ENCODE peak calls at places on chromosome 11, in four cellular contexts. One of them, this sample, is unnamed.

GRCh38 chr11:76978239-76978638 is 56.0 kb upstream of the B3GNT6 start:
- DNase-seq in SK-N-MC: no peak
- DNase-seq in right lobe of liver: no peak
- DNase-seq in heart left ventricle: no peak
- DNase-seq in this sample: no peak

GRCh38 chr11:115222218-115222862 is 281.9 kb downstream of the CADM1 start:
- DNase-seq in SK-N-MC: no peak
- DNase-seq in right lobe of liver: no peak
- DNase-seq in heart left ventricle: no peak
- DNase-seq in this sample: peak; percentile 58

GRCh38 chr11:132779487-132779886 is 752.8 kb downstream of the OPCML start:
- DNase-seq in right lobe of liver: no peak
- DNase-seq in heart left ventricle: no peak
- DNase-seq in SK-N-MC: no peak
- DNase-seq in this sample: no peak

GRCh38 chr11:76670475-76671235 is at the start of gene LRRC32:
- DNase-seq in heart left ventricle: peak; percentile 81
- DNase-seq in right lobe of liver: peak; percentile 64
- DNase-seq in SK-N-MC: no peak
- DNase-seq in this sample: no peak

GRCh38 chr11:34644669-34645406 is 23.9 kb downstream of the EHF start:
- DNase-seq in heart left ventricle: no peak
- DNase-seq in SK-N-MC: no peak
- DNase-seq in right lobe of liver: no peak
- DNase-seq in this sample: peak; percentile 50

GRCh38 chr11:62497132-62497915 is 49.3 kb downstream of the AHNAK start:
- DNase-seq in right lobe of liver: no peak
- DNase-seq in SK-N-MC: no peak
- DNase-seq in heart left ventricle: no peak
- DNase-seq in this sample: no peak

GRCh38 chr11:123682976-123683375 is 28.6 kb upstream of the SCN3B start:
- DNase-seq in right lobe of liver: no peak
- DNase-seq in SK-N-MC: no peak
- DNase-seq in heart left ventricle: no peak
- DNase-seq in this sample: no peak

GRCh38 chr11:69251639-69252493 is 42.1 kb upstream of the MYEOV start:
- DNase-seq in right lobe of liver: no peak
- DNase-seq in heart left ventricle: no peak
- DNase-seq in SK-N-MC: no peak
- DNase-seq in this sample: no peak

GRCh38 chr11:34302046-34302921 is 55.5 kb downstream of the ABTB2 start:
- DNase-seq in heart left ventricle: no peak
- DNase-seq in right lobe of liver: no peak
- DNase-seq in SK-N-MC: no peak
- DNase-seq in this sample: peak; percentile 96

GRCh38 chr11:130937051-130937450 is 20.8 kb upstream of the SNX19 start:
- DNase-seq in heart left ventricle: no peak
- DNase-seq in SK-N-MC: no peak
- DNase-seq in right lobe of liver: no peak
- DNase-seq in this sample: no peak

GRCh38 chr11:62980133-62980760 is 4.5 kb downstream of the SLC22A6 start:
- DNase-seq in right lobe of liver: no peak
- DNase-seq in SK-N-MC: no peak
- DNase-seq in heart left ventricle: no peak
- DNase-seq in this sample: no peak

DNA sequence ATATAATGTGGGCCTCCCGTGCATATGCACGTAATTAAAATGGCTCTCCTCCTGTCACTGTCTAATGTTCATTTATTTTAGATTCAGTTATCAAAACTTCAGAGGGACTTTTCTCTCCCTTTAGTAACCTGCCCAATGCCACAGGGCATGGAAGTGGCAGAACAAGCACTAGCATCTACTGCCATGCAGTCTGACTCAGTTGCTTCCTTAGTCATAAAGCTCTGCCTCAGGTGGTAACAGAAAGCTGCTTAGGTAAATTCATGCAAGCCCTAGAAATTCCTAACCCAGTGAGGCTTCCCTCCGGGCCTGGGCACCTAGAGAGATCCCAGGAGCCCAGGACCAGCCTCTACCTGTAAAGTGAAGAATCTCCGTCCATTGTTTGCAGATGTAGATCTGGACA is 8.9 kb downstream of the PRPF19 start:
- DNase-seq in right lobe of liver: no peak
- DNase-seq in SK-N-MC: no peak
- DNase-seq in heart left ventricle: no peak
- DNase-seq in this sample: no peak
- H3K36me3 ChIP-seq in right lobe of liver: peaks cover 9% of the 10 kb centered on the region
- H3K36me3 ChIP-seq in SK-N-MC: peaks cover 91% of the 10 kb centered on the region
- H3K36me3 ChIP-seq in heart left ventricle: peaks cover 99% of the 10 kb centered on the region
- H3K36me3 ChIP-seq in this sample: peaks cover 36% of the 10 kb centered on the region

GRCh38 chr11:46238078-46238966 is 39.1 kb upstream of the CREB3L1 start:
- DNase-seq in heart left ventricle: peak; percentile 83
- DNase-seq in SK-N-MC: no peak
- DNase-seq in right lobe of liver: peak; percentile 65
- DNase-seq in this sample: no peak

GRCh38 chr11:46239801-46240061 is 37.7 kb upstream of the CREB3L1 start:
- DNase-seq in heart left ventricle: no peak
- DNase-seq in right lobe of liver: no peak
- DNase-seq in SK-N-MC: no peak
- DNase-seq in this sample: no peak

GRCh38 chr11:46240861-46241260 is 36.6 kb upstream of the CREB3L1 start:
- DNase-seq in right lobe of liver: no peak
- DNase-seq in SK-N-MC: no peak
- DNase-seq in heart left ventricle: no peak
- DNase-seq in this sample: no peak

GRCh38 chr11:46240371-46240770 is 37.1 kb upstream of the CREB3L1 start:
- DNase-seq in right lobe of liver: no peak
- DNase-seq in heart left ventricle: no peak
- DNase-seq in SK-N-MC: peak; percentile 45
- DNase-seq in this sample: no peak

GRCh38 chr11:46238967-46239800 is 38.3 kb upstream of the CREB3L1 start:
- DNase-seq in right lobe of liver: peak; percentile 83
- DNase-seq in heart left ventricle: peak; percentile 89
- DNase-seq in SK-N-MC: no peak
- DNase-seq in this sample: no peak
- H3K4me3 ChIP-seq in right lobe of liver: peak overlapping the region; percentile 32
- H3K4me3 ChIP-seq in heart left ventricle: peak overlapping the region; percentile 61
- H3K4me3 ChIP-seq in SK-N-MC: peak overlapping the region; percentile 66
- H3K4me3 ChIP-seq in this sample: peak overlapping the region; percentile 32

GRCh38 chr11:46664612-46665011 is 35.8 kb downstream of the ARHGAP1 start:
- DNase-seq in heart left ventricle: no peak
- DNase-seq in SK-N-MC: no peak
- DNase-seq in right lobe of liver: peak; percentile 19
- DNase-seq in this sample: no peak

GRCh38 chr11:46666982-46667590 is 33.3 kb downstream of the ARHGAP1 start:
- DNase-seq in heart left ventricle: peak; percentile 53
- DNase-seq in right lobe of liver: no peak
- DNase-seq in SK-N-MC: no peak
- DNase-seq in this sample: no peak

GRCh38 chr11:46665356-46665755 is 35.1 kb downstream of the ARHGAP1 start:
- DNase-seq in SK-N-MC: no peak
- DNase-seq in heart left ventricle: no peak
- DNase-seq in right lobe of liver: peak; percentile 34
- DNase-seq in this sample: no peak

GRCh38 chr11:46668480-46669085 is 31.8 kb downstream of the ARHGAP1 start:
- DNase-seq in right lobe of liver: peak; percentile 28
- DNase-seq in SK-N-MC: no peak
- DNase-seq in heart left ventricle: no peak
- DNase-seq in this sample: no peak

DNA sequence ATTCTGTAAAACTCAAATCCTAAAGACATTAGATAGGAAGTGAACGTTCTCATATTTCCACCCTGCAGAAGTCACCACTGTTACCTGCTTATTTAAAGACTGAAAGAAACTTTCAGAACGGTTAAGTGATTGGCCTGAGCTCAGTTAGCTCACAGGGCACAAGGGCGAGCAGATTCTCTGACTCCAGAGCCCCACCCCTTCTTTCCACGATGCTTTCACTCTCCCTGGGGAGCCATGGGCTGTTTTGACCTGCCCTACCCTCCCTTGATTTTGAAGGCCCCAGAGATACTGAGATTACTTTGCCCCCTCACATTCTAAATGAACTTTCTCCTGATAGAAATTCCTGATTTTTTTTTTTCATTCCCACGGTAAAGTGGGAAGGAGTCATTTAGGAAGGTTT is 33.9 kb downstream of the ARHGAP1 start:
- DNase-seq in right lobe of liver: peak; percentile 11
- DNase-seq in heart left ventricle: peak; percentile 63
- DNase-seq in SK-N-MC: no peak
- DNase-seq in this sample: no peak
- H3K36me3 ChIP-seq in right lobe of liver: peaks cover 9% of the 10 kb centered on the region
- H3K36me3 ChIP-seq in heart left ventricle: peaks cover 94% of the 10 kb centered on the region
- H3K36me3 ChIP-seq in SK-N-MC: peaks cover 58% of the 10 kb centered on the region
- H3K36me3 ChIP-seq in this sample: peaks cover 13% of the 10 kb centered on the region

GRCh38 chr11:24531528-24531927 is 34.7 kb downstream of the LUZP2 start:
- DNase-seq in SK-N-MC: no peak
- DNase-seq in right lobe of liver: no peak
- DNase-seq in heart left ventricle: no peak
- DNase-seq in this sample: no peak
- H3K4me3 ChIP-seq in SK-N-MC: no peak overlapping the region
- H3K4me3 ChIP-seq in right lobe of liver: no peak overlapping the region
- H3K4me3 ChIP-seq in heart left ventricle: no peak overlapping the region
- H3K4me3 ChIP-seq in this sample: no peak overlapping the region